ENCODE peak calls at places on chromosomes 5 and 9, in five cellular contexts. K is A549; N is stimulated activated CD8-positive, alpha-beta memory T cell treated with anti-CD3 and anti-CD28 coated beads, Interleukin-15, amount 100 ng/mL, for 4 hours; I is midbrain; H is NCI-H345. E is an unnamed sample.

GRCh38 chr9:100294341-100294740 is 58.4 kb downstream of the TEX10 start:
- DNase-seq in K (no peak), N (no peak), I (no peak), H (no peak), E (no peak)

GRCh38 chr5:178074266-178074952 is 38.9 kb upstream of the N4BP3 start:
- DNase-seq in K (no peak), N (no peak), I (no peak), H (no peak), E (no peak)

GRCh38 chr9:126505697-126506346 is 107.9 kb upstream of the LMX1B start:
- DNase-seq in K (no peak), N (no peak), I (no peak), H (no peak), E (no peak)

GRCh38 chr9:133304158-133304470 is 29.1 kb upstream of the ABO start:
- DNase-seq in K (no peak), N (no peak), I (no peak), H (no peak), E (no peak)

GRCh38 chr5:147547730-147548129 is 37.9 kb upstream of the DPYSL3 start:
- DNase-seq in K (no peak), N (no peak), I (no peak), H (no peak), E (no peak)

GRCh38 chr9:35553670-35554543 is 51.2 kb upstream of the TESK1 start:
- DNase-seq in K (peak), N (no peak), I (peak), H (no peak), E (peak)

GRCh38 chr5:35900997-35901396 is 37.4 kb downstream of the CAPSL start:
- DNase-seq in K (no peak), N (no peak), I (no peak), H (no peak), E (no peak)

GRCh38 chr5:115236599-115236998 is 26.1 kb downstream of the PGGT1B start:
- DNase-seq in K (no peak), N (no peak), I (no peak), H (no peak), E (no peak)

GRCh38 chr9:111891910-111892499 is 4.6 kb upstream of the UGCG start:
- DNase-seq in K (peak), N (no peak), I (no peak), H (no peak), E (no peak)

GRCh38 chr9:117644133-117644532 is 60.1 kb upstream of the TLR4 start:
- DNase-seq in K (no peak), N (no peak), I (no peak), H (no peak), E (no peak)

GRCh38 chr9:137972988-137973470 is 95.4 kb downstream of the CACNA1B start:
- DNase-seq in K (no peak), N (no peak), I (no peak), H (no peak), E (no peak)

GRCh38 chr5:138033916-138034315 is 1.0 kb upstream of the FAM13B start:
- DNase-seq in K (no peak), N (no peak), I (no peak), H (no peak), E (no peak)

GRCh38 chr9:91939953-91940352 is 10.1 kb downstream of the ROR2 start:
- DNase-seq in K (no peak), N (no peak), I (no peak), H (no peak), E (peak)

GRCh38 chr5:128749584-128749983 is 211.5 kb upstream of the FBN2 start:
- DNase-seq in K (no peak), N (no peak), I (no peak), H (no peak), E (no peak)

GRCh38 chr9:132824151-132824550 is 53.9 kb downstream of the AK8 start:
- DNase-seq in K (no peak), N (no peak), I (no peak), H (no peak), E (no peak)

GRCh38 chr5:94111209-94112004 is 370.0 kb upstream of the POU5F2 start:
- DNase-seq in K (peak), N (peak), I (peak), H (peak), E (peak)

GRCh38 chr5:107320851-107321250 is 349.9 kb downstream of the EFNA5 start:
- DNase-seq in K (no peak), N (no peak), I (no peak), H (no peak), E (no peak)

GRCh38 chr5:125017796-125018195 is 271.4 kb upstream of the ZNF608 start:
- DNase-seq in K (no peak), N (no peak), I (no peak), H (no peak), E (peak)

GRCh38 chr9:128282500-128282899 is 6.4 kb downstream of the SWI5 start:
- DNase-seq in K (no peak), N (no peak), I (no peak), H (no peak), E (no peak)

GRCh38 chr9:22049411-22049810 is 40.3 kb upstream of the CDKN2B start:
- DNase-seq in K (no peak), N (no peak), I (no peak), H (no peak), E (no peak)

GRCh38 chr9:306907-307306 is 92.2 kb downstream of the DOCK8 start:
- DNase-seq in K (no peak), N (no peak), I (no peak), H (no peak), E (no peak)

GRCh38 chr5:109953821-109954220 is 264.1 kb downstream of the MAN2A1 start:
- DNase-seq in K (no peak), N (no peak), I (no peak), H (no peak), E (no peak)

GRCh38 chr9:136721339-136722092 is 9.1 kb downstream of the DIPK1B start:
- DNase-seq in K (no peak), N (no peak), I (no peak), H (peak), E (no peak)

GRCh38 chr5:139393497-139394122 is 1.3 kb downstream of the PROB1 start:
- DNase-seq in K (no peak), N (no peak), I (no peak), H (no peak), E (no peak)

GRCh38 chr9:84343111-84343521 is 2.6 kb upstream of the SLC28A3 start:
- DNase-seq in K (no peak), N (no peak), I (no peak), H (no peak), E (peak)

GRCh38 chr5:165881259-165881658 is 2375.8 kb downstream of the MAT2B start:
- DNase-seq in K (no peak), N (no peak), I (no peak), H (no peak), E (no peak)

GRCh38 chr9:37574996-37575395 is 1.2 kb downstream of the FBXO10 start:
- DNase-seq in K (no peak), N (no peak), I (no peak), H (no peak), E (no peak)

GRCh38 chr9:133999866-134000265 is 7.7 kb upstream of the VAV2 start:
- DNase-seq in K (no peak), N (no peak), I (no peak), H (no peak), E (no peak)

GRCh38 chr9:3244963-3245653 is 280.7 kb downstream of the RFX3 start:
- DNase-seq in K (no peak), N (no peak), I (no peak), H (no peak), E (no peak)

GRCh38 chr5:120152472-120152871 is 311.6 kb upstream of the PRR16 start:
- DNase-seq in K (no peak), N (no peak), I (no peak), H (no peak), E (no peak)